ENCODE peak calls at places on chromosomes 13 and 19, in four cellular contexts. E, B, Y and K are unnamed samples.
A peak's percentile ranks its signal among the peaks of the same experiment; 100 is the strongest.

GRCh38 chr13:96994030-96994848 is at the start of gene OXGR1:
- DNase-seq in E (no peak), Y (peak; percentile 4), B (no peak), K (no peak)

GRCh38 chr19:13827656-13828055 is 32.4 kb downstream of the ZSWIM4 start:
- DNase-seq in B (no peak), Y (no peak), E (no peak), K (peak; percentile 28)

GRCh38 chr19:54153731-54154326 is 5.7 kb downstream of the LENG1 start:
- DNase-seq in E (no peak), B (no peak), Y (no peak), K (no peak)

GRCh38 chr13:44770951-44771350 is 194.8 kb upstream of the TSC22D1 start:
- DNase-seq in Y (no peak), E (no peak), B (no peak), K (no peak)

GRCh38 chr13:101397742-101398141 is 18.6 kb downstream of the NALCN start:
- DNase-seq in Y (no peak), E (no peak), B (no peak), K (no peak)

GRCh38 chr19:39413903-39414608 is 1.6 kb downstream of the PLEKHG2 start:
- DNase-seq in B (peak; percentile 32), E (no peak), Y (peak; percentile 50), K (peak; percentile 91)

GRCh38 chr13:19927117-19927734 is 31.3 kb upstream of the ZMYM2 start:
- DNase-seq in Y (no peak), E (no peak), B (peak; percentile 21), K (peak; percentile 40)

GRCh38 chr19:28217064-28217463 is 995.9 kb downstream of the UQCRFS1 start:
- DNase-seq in Y (no peak), B (no peak), E (no peak), K (no peak)

GRCh38 chr13:99856021-99856420 is 115.5 kb downstream of the ZIC5 start:
- DNase-seq in B (no peak), Y (no peak), E (no peak), K (no peak)

GRCh38 chr19:40571831-40572495 is 4.7 kb upstream of the SHKBP1 start:
- DNase-seq in B (no peak), Y (no peak), E (no peak), K (no peak)

GRCh38 chr19:40567750-40568494 is 8.8 kb upstream of the SHKBP1 start:
- DNase-seq in Y (no peak), B (no peak), E (no peak), K (no peak)

GRCh38 chr19:40570313-40571004 is 6.2 kb upstream of the SHKBP1 start:
- DNase-seq in Y (peak; percentile 97), E (peak; percentile 97), B (peak; percentile 96), K (peak; percentile 100)

GRCh38 chr19:40567040-40567749 is 9.5 kb upstream of the SHKBP1 start:
- DNase-seq in Y (peak; percentile 32), B (no peak), E (no peak), K (peak; percentile 48)

GRCh38 chr19:40571005-40571318 is 5.7 kb upstream of the SHKBP1 start:
- DNase-seq in E (no peak), Y (no peak), B (no peak), K (no peak)
- H3K4me2 ChIP-seq in E (peak overlapping the region; percentile 87), Y (peak overlapping the region; percentile 56), B (peak overlapping the region; percentile 41), K (peak overlapping the region; percentile 63)

GRCh38 chr19:33564836-33565338 is 43.3 kb upstream of the PEPD start:
- DNase-seq in Y (no peak), B (no peak), E (no peak), K (no peak)
- TF ChIP-seq ESRRA in Y (no peak), B (no peak), E (no peak), K (no peak)

GRCh38 chr19:35056513-35057063 is 15.1 kb downstream of the HPN start:
- DNase-seq in B (no peak), E (no peak), Y (no peak), K (no peak)
- H3K4me2 ChIP-seq in B (no peak overlapping the region), E (no peak overlapping the region), Y (no peak overlapping the region), K (no peak overlapping the region)

DNA sequence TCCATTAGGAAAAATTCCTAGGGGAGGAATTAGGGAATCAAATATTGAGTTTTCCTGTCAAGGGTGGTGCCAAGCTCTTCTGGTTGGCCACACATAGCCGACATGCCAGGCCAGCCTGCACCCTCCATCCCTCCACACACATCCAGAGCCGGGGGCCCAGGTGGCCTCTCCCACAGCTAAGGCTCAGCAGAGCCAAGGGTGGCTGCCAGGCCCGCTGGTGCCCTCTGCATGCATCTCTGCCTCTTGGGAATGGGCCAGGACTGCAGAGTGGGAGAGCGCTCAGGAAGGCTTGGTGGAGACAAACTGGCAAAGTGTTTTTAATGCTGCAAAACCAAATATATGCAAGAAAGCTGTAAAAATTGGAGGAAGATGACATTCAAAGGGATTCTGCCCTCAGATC is 42.7 kb upstream of the GAS6 start:
- DNase-seq in B (no peak), Y (no peak), E (no peak), K (no peak)
- TF ChIP-seq ESRRA in B (no peak), Y (no peak), E (no peak), K (no peak)

DNA sequence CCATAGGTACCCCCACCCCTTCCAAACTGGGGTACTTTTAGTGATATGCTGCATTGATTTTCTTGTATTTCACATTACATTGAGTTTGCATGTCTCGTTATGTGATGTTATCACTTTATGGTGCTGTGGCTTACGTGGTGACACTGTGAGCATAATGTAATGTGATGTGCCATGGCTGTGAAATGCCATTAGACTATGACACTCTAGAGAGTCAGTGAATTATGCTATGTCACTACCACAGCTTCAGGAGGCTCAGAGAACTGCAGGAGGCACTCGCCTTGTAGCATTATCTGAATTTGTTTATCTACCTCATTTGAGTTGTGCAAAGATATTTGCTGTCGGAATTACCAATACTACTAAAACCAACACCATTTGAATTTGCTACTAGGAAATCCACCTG is 590.1 kb upstream of the SLC10A2 start:
- DNase-seq in B (no peak), Y (no peak), E (no peak), K (no peak)
- H3K4me2 ChIP-seq in B (no peak overlapping the region), Y (no peak overlapping the region), E (no peak overlapping the region), K (no peak overlapping the region)

GRCh38 chr13:67366533-67366932 is 136.4 kb upstream of the PCDH9 start:
- DNase-seq in B (no peak), E (no peak), Y (no peak), K (peak; percentile 11)
- TF ChIP-seq ESRRA in B (no peak), E (no peak), Y (no peak), K (no peak)

GRCh38 chr13:43698009-43698408 is 88.8 kb downstream of the ENOX1 start:
- DNase-seq in E (no peak), Y (no peak), B (no peak), K (no peak)

GRCh38 chr13:43694265-43694664 is 92.5 kb downstream of the ENOX1 start:
- DNase-seq in Y (no peak), B (no peak), E (no peak), K (no peak)

GRCh38 chr13:43697323-43697722 is 89.4 kb downstream of the ENOX1 start:
- DNase-seq in E (no peak), Y (no peak), B (no peak), K (no peak)

GRCh38 chr13:43698743-43699142 is 88.0 kb downstream of the ENOX1 start:
- DNase-seq in B (no peak), E (no peak), Y (no peak), K (no peak)

GRCh38 chr13:43693639-43694038 is 93.1 kb downstream of the ENOX1 start:
- DNase-seq in B (no peak), E (no peak), Y (no peak), K (no peak)
- H3K4me2 ChIP-seq in B (no peak overlapping the region), E (no peak overlapping the region), Y (no peak overlapping the region), K (no peak overlapping the region)

GRCh38 chr13:28820099-28821051 is at the start of gene MTUS2:
- DNase-seq in Y (peak; percentile 68), E (no peak), B (no peak), K (no peak)
- TF ChIP-seq ESRRA in Y (no peak), E (no peak), B (no peak), K (no peak)

DNA sequence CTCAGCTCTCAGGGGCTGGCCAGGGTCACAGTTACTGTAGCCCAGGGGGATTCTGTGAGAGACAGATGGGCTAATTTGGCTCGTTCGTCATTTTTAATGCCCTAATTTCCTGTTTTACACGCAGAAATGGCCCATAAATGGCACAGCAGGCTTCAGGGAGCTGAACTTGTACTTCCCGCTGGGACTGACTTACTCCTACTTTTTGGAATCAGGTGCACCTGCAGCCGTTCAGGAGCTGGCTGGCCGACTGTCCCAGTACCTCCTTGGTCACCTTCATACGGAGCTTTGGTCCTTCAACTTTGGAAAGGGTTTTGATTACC is 62.4 kb upstream of the URI1 start:
- DNase-seq in Y (no peak), B (no peak), E (no peak), K (no peak)
- H3K4me2 ChIP-seq in Y (no peak overlapping the region), B (peak overlapping the region; percentile 20), E (no peak overlapping the region), K (no peak overlapping the region)